ENCODE peak calls at places on chromosomes 11 and 22, in seven cellular contexts. X is H9, D is IMR-90, F is mesenchymal stem cell, Q is neuronal stem cell, R is H1, U is trophoblast cell. W is an unnamed sample.
A peak's percentile ranks its signal among the peaks of the same experiment; 100 is the strongest.

GRCh38 chr11:17933710-17934109 is 79.1 kb downstream of the SERGEF start:
- DNase-seq in X (no peak), D (no peak), F (no peak), R (no peak), U (no peak), Q (no peak), W (peak; percentile 6)

GRCh38 chr22:50523806-50524663 is 1.4 kb downstream of the SCO2 start:
- DNase-seq in Q (no peak), U (no peak), R (no peak), D (no peak), X (no peak), F (peak; percentile 5), W (no peak)

GRCh38 chr22:47504962-47505361 is 742.5 kb downstream of the TBC1D22A start:
- DNase-seq in R (no peak), X (no peak), D (no peak), F (no peak), Q (no peak), U (no peak), W (no peak)

GRCh38 chr22:44419429-44419828 is 78.6 kb downstream of the RTL6 start:
- DNase-seq in F (no peak), X (no peak), R (no peak), Q (no peak), U (no peak), D (peak; percentile 40), W (no peak)

GRCh38 chr11:123616505-123617198 is 37.8 kb downstream of the SCN3B start:
- DNase-seq in Q (no peak), X (no peak), R (no peak), D (peak; percentile 86), U (no peak), F (peak; percentile 76), W (no peak)

GRCh38 chr11:28674432-28675076 is 566.4 kb downstream of the METTL15 start:
- DNase-seq in U (peak; percentile 9), D (peak; percentile 67), R (peak; percentile 10), Q (peak; percentile 12), X (peak; percentile 51), F (peak; percentile 65), W (peak; percentile 54)

GRCh38 chr22:43882122-43882767 is 9.6 kb downstream of the PNPLA5 start:
- DNase-seq in U (no peak), D (no peak), X (peak; percentile 6), Q (no peak), R (no peak), F (no peak), W (no peak)

GRCh38 chr22:19691721-19692341 is 22.5 kb upstream of the SEPTIN5 start:
- DNase-seq in R (no peak), U (peak; percentile 87), D (peak; percentile 61), Q (no peak), X (peak; percentile 63), F (peak; percentile 82), W (peak; percentile 83)

GRCh38 chr22:26656896-26657851 is at the start of gene MIAT:
- DNase-seq in F (no peak), R (no peak), X (peak; percentile 79), D (peak; percentile 24), Q (peak; percentile 69), U (no peak), W (peak; percentile 68)

GRCh38 chr11:45621541-45621940 is 43.9 kb downstream of the CHST1 start:
- DNase-seq in R (no peak), X (no peak), Q (no peak), D (no peak), U (no peak), F (no peak), W (no peak)

GRCh38 chr22:40594924-40595323 is 41.6 kb downstream of the MRTFA start:
- DNase-seq in Q (no peak), D (peak; percentile 32), F (no peak), U (peak; percentile 71), X (no peak), R (no peak), W (peak; percentile 39)

GRCh38 chr22:21587803-21588611 is 20.5 kb downstream of the UBE2L3 start:
- DNase-seq in F (peak; percentile 66), U (peak; percentile 32), Q (no peak), X (no peak), D (peak; percentile 67), R (no peak), W (no peak)

GRCh38 chr11:67268036-67268683 is 1.9 kb downstream of the GRK2 start:
- DNase-seq in F (no peak), Q (no peak), X (no peak), U (no peak), D (no peak), R (no peak), W (no peak)

GRCh38 chr22:39303358-39303757 is 16.1 kb downstream of the RPL3 start:
- DNase-seq in X (no peak), F (no peak), U (no peak), D (no peak), R (no peak), Q (no peak), W (no peak)

GRCh38 chr11:23257088-23257487 is 396.8 kb upstream of the CCDC179 start:
- DNase-seq in F (no peak), X (no peak), Q (no peak), D (no peak), R (no peak), U (no peak), W (no peak)

GRCh38 chr22:46991666-46992065 is 229.2 kb downstream of the TBC1D22A start:
- DNase-seq in X (no peak), F (no peak), U (no peak), R (no peak), Q (no peak), D (no peak), W (no peak)

GRCh38 chr11:33941637-33942160 is 49.8 kb upstream of the LMO2 start:
- DNase-seq in D (no peak), X (no peak), Q (no peak), R (no peak), U (peak; percentile 10), F (peak; percentile 51), W (peak; percentile 53)

GRCh38 chr22:35477911-35478582 is 62.6 kb upstream of the RASD2 start:
- DNase-seq in F (peak; percentile 98), D (peak; percentile 91), X (peak; percentile 18), Q (no peak), U (peak; percentile 18), R (no peak), W (no peak)

GRCh38 chr11:96146765-96147164 is 196.2 kb downstream of the MAML2 start:
- DNase-seq in X (no peak), F (no peak), R (no peak), U (no peak), Q (no peak), D (no peak), W (no peak)

GRCh38 chr11:44943118-44943517 is 7.6 kb downstream of the TP53I11 start:
- DNase-seq in D (no peak), R (no peak), X (no peak), F (no peak), U (no peak), Q (no peak), W (no peak)

GRCh38 chr22:20904980-20905355 is 12.2 kb upstream of the CRKL start:
- DNase-seq in R (no peak), Q (no peak), U (no peak), X (no peak), F (no peak), D (no peak), W (no peak)

GRCh38 chr22:20782601-20783299 is 8.8 kb downstream of the SERPIND1 start:
- DNase-seq in Q (no peak), D (no peak), X (no peak), R (no peak), U (peak; percentile 80), F (no peak), W (no peak)

GRCh38 chr11:116255234-116255953 is 517.4 kb downstream of the BUD13 start:
- DNase-seq in U (no peak), F (no peak), Q (no peak), X (no peak), R (no peak), D (no peak), W (peak; percentile 36)

GRCh38 chr22:17258015-17258827 is 39.0 kb upstream of the ADA2 start:
- DNase-seq in U (peak; percentile 71), Q (peak; percentile 75), X (peak; percentile 92), R (no peak), F (peak; percentile 33), D (no peak), W (peak; percentile 93)

GRCh38 chr11:72643547-72643946 is 30.7 kb downstream of the PDE2A start:
- DNase-seq in F (peak; percentile 14), X (no peak), U (peak; percentile 77), R (no peak), Q (no peak), D (no peak), W (no peak)
- H3K23ac ChIP-seq in F (no peak overlapping the region), X (no peak overlapping the region), U (no peak overlapping the region), R (no peak overlapping the region), Q (no peak overlapping the region), D (no peak overlapping the region), W (no peak overlapping the region)

DNA sequence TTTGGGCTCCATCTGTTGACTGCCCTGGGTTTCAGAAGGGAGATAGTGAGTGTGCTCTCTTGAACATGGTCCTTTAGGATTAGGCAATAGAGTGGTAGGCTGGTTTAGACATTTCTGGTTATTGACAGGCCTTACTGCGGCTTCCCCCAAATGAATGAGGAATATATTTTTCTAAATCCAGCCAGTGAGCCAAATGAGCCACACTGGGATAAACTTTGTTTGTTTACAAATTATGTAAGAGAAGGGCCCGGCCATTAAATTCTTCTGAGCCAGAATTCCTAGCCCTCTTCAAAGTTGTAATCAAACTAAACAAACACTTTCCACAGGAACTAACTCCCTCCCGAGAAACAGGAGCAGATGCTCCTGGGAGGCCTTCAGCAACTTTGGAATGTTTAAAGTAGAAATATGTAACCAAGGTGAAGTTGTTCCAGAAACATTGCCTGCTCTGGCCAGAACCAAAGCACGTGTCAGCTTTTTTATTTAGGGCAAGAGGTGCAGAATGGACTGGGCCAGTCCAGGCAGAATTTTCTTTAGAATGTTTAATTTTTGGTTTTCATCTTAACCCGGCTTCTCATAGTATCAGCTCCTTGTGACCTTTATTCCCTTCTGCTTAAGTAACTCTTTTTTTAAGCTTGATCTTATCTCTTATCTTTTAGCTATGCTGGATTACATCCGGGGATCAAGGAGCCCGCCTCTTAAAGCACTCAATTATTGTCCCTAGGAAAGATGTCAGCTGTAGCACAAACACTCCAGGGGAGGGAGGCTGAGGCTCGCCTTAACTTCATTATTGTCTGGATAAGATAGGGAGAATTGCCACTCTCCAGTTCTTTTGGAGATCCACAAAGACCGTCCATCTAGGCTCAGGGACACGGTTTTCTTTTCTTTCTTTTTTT is 28.7 kb downstream of the ZNRF3 start:
- DNase-seq in D (peak; percentile 65), F (peak; percentile 66), R (no peak), X (no peak), Q (no peak), U (peak; percentile 58), W (peak; percentile 90)
- H3K23ac ChIP-seq in D (no peak overlapping the region), F (no peak overlapping the region), R (no peak overlapping the region), X (no peak overlapping the region), Q (no peak overlapping the region), U (no peak overlapping the region), W (no peak overlapping the region)

GRCh38 chr11:118057424-118058145 is 19.3 kb upstream of the TMPRSS4 start:
- DNase-seq in U (no peak), D (no peak), R (no peak), X (no peak), Q (no peak), F (no peak), W (no peak)
- H3K23ac ChIP-seq in U (no peak overlapping the region), D (no peak overlapping the region), R (no peak overlapping the region), X (no peak overlapping the region), Q (no peak overlapping the region), F (no peak overlapping the region), W (no peak overlapping the region)

DNA sequence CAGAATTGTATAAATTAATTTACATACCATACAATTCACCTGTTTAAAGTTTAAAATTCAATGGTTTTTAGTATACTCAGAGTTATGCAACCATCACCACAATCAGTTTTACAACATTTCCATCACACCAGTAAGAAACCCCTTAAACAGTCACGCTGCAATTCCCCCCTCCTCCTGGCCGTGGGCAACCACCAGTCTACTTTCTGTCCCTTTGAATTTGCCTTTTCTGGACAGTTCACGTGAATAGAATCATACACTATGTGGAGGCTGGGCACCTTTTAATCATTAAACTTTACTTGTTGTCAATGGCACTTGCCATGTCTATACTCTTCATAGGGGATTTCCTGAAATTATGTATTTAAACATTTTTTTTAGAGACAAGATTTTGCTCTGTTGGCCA is 20.1 kb upstream of the SWAP70 start:
- DNase-seq in R (no peak), X (no peak), F (no peak), D (no peak), U (no peak), Q (no peak), W (no peak)
- H3K23ac ChIP-seq in R (no peak overlapping the region), X (no peak overlapping the region), F (no peak overlapping the region), D (no peak overlapping the region), U (no peak overlapping the region), Q (no peak overlapping the region), W (no peak overlapping the region)